ENCODE peak calls at places on chromosomes 1 and 21, in five cellular contexts. G is transverse colon, T is Panc1, R is suprapubic skin, Z is breast epithelium. Y is an unnamed sample.

GRCh38 chr1:30126839-30127238 is 596.5 kb downstream of the MATN1 start:
- DNase-seq in T (no peak), Z (no peak), G (peak; percentile 19), R (no peak), Y (no peak)

GRCh38 chr1:84078108-84078823 is 65.8 kb upstream of the PRKACB start:
- DNase-seq in R (peak; percentile 70), T (no peak), Z (peak; percentile 58), G (no peak), Y (no peak)

GRCh38 chr21:35614412-35614901 is 445.9 kb downstream of the SETD4 start:
- DNase-seq in G (no peak), Z (no peak), T (no peak), R (no peak), Y (no peak)

GRCh38 chr1:36161656-36162531 is 5.9 kb downstream of the MAP7D1 start:
- DNase-seq in Z (no peak), T (no peak), G (peak; percentile 51), R (no peak), Y (no peak)

GRCh38 chr1:189500777-189501176 is 976.9 kb downstream of the BRINP3 start:
- DNase-seq in R (no peak), Z (no peak), T (no peak), G (no peak), Y (no peak)

GRCh38 chr1:22184892-22185612 is 42.2 kb upstream of the WNT4 start:
- DNase-seq in G (peak; percentile 10), Z (no peak), T (no peak), R (no peak), Y (no peak)

GRCh38 chr1:22975694-22976093 is 3.0 kb upstream of the LACTBL1 start:
- DNase-seq in Z (no peak), R (no peak), G (no peak), T (no peak), Y (no peak)

GRCh38 chr1:32988665-32989064 is 24.1 kb upstream of the RNF19B start:
- DNase-seq in T (no peak), Z (no peak), G (no peak), R (no peak), Y (no peak)

GRCh38 chr1:91791103-91791502 is 94.8 kb downstream of the TGFBR3 start:
- DNase-seq in Z (no peak), G (no peak), T (no peak), R (no peak), Y (no peak)

GRCh38 chr1:21663951-21664805 is 5.0 kb downstream of the RAP1GAP start:
- DNase-seq in T (no peak), Z (peak; percentile 41), R (peak; percentile 63), G (no peak), Y (no peak)

GRCh38 chr1:234212764-234213406 is 160.4 kb upstream of the COA6 start:
- DNase-seq in R (no peak), T (peak; percentile 24), G (no peak), Z (no peak), Y (peak; percentile 72)

GRCh38 chr1:184982002-184982954 is 8.0 kb upstream of the NIBAN1 start:
- DNase-seq in G (peak; percentile 82), T (peak; percentile 59), R (peak; percentile 89), Z (peak; percentile 80), Y (peak; percentile 95)

GRCh38 chr1:47196622-47197021 is 6.8 kb upstream of the PDZK1IP1 start:
- DNase-seq in R (no peak), T (no peak), Z (no peak), G (no peak), Y (no peak)

GRCh38 chr1:196029410-196029809 is 578.8 kb downstream of the KCNT2 start:
- DNase-seq in Z (no peak), R (no peak), G (no peak), T (no peak), Y (no peak)

GRCh38 chr1:5704785-5705514 is 287.3 kb downstream of the NPHP4 start:
- DNase-seq in Z (no peak), T (no peak), G (no peak), R (no peak), Y (no peak)

GRCh38 chr1:178399177-178399728 is 97.5 kb downstream of the CLEC20A start:
- DNase-seq in T (no peak), Z (no peak), R (no peak), G (no peak), Y (no peak)

DNA sequence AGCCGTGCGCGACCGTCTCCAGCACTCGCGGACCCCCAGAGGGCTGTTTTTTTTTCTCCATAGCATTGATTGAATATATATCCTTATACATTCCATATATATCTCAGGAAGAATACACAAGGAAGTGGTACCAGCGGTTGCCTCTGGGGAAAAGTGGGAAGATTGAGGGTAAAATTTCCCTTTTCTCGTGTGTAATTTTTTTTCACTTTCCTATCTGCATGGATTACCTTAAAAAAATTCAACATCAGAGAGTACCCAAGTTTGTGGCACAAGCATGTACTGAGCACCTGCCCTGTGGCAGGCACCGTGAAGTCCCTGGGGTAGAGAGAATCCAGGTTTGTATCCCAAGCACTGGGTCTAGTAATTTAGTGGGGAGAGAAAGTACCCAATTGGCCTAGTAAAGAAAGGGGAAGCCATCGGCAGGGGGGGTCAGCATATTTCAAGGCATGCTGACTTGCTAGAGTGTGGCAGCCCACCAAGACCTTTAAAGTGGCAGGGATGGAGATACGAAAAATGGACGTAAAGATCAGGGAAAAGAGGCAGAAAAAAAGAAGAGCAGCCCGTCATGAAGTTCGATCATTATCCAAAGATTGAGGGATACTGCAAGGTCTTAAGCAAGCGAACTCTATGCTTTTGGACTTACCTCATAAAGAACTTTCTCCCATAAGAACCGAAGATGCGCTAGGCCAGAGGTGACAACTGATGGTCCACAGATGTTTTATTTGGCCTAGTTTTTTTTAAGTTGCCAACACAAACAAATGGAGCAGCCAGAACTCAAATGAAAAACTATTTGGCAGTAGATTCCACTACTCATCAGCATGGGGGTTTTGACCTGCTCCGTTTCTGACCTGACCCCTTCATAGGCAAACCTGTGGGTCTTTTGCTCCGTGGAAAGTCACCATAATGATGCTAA is 1.5 kb upstream of the HMGN1 start:
- DNase-seq in T (no peak), Z (no peak), R (no peak), G (no peak), Y (no peak)
- TF ChIP-seq CTCF in T (no peak), Z (no peak), R (no peak), G (no peak), Y (no peak)

GRCh38 chr1:157237522-157237921 is 99.3 kb upstream of the ETV3 start:
- DNase-seq in R (no peak), Z (no peak), G (no peak), T (no peak), Y (peak; percentile 60)

GRCh38 chr1:157236072-157236471 is 97.9 kb upstream of the ETV3 start:
- DNase-seq in R (no peak), Z (no peak), T (no peak), G (no peak), Y (no peak)

GRCh38 chr1:157235307-157235706 is 97.1 kb upstream of the ETV3 start:
- DNase-seq in T (no peak), Z (no peak), R (no peak), G (no peak), Y (peak; percentile 80)

GRCh38 chr1:157233131-157233530 is 94.9 kb upstream of the ETV3 start:
- DNase-seq in G (no peak), R (no peak), Z (no peak), T (no peak), Y (peak; percentile 29)

GRCh38 chr1:157234705-157235273 is 96.6 kb upstream of the ETV3 start:
- DNase-seq in R (no peak), Z (no peak), T (no peak), G (no peak), Y (peak; percentile 42)
- TF ChIP-seq POLR2AphosphoS5 in R (no peak), Z (no peak), T (no peak), G (no peak), Y (no peak)

GRCh38 chr21:41772351-41773080 is 5.7 kb upstream of the RIPK4 start:
- DNase-seq in R (no peak), T (no peak), Z (peak; percentile 30), G (no peak), Y (no peak)
- TF ChIP-seq CTCF in R (no peak), T (no peak), Z (no peak), G (no peak), Y (no peak)

DNA sequence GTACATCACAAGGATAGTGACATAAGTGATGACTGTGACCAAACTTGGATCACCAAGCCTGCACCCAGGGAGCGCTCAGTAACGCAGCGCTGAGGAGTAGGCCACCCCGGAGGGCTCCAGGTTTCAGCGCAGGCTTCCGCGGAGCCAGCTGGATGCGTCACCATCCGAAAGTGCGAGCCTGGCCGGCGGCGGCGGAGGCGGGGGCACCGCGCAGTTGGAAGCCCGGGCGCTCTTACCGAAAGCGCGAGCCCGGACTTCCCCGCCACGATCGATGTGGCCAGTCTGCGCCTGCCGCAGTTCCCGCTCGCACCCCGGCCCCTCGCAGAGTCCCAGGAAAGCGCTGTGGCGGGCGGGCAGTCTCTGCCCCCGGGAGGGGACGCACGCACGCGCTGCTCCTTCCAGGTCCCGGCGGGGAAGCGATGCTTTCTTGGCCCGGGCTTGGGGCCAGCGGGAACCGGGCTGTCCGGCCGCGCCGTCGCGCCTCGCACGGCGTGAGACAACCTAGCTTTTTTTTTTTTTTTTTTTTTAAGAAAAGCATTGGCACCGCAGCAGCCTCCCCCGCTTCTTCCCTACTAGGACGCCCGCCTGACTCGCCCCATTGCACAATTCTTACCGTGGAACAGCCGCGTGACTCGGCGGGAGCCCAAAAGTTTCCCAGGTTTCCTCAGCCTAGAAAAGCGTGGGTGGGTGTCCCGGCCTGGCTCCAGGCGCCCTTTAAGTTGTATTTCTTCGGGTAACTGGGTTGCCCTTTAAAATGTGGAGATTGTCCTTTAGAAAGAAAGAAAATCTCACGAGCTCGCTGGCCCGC is 36.4 kb upstream of the JAK1 start:
- DNase-seq in G (peak; percentile 78), R (peak; percentile 91), T (peak; percentile 25), Z (peak; percentile 84), Y (peak; percentile 98)
- TF ChIP-seq POLR2AphosphoS5 in G (no peak), R (no peak), T (no peak), Z (peak; percentile 89), Y (peak; percentile 77)

GRCh38 chr21:45644041-45644906 is 749 bp downstream of the PCBP3 start:
- DNase-seq in T (no peak), R (no peak), G (no peak), Z (no peak), Y (no peak)
- TF ChIP-seq CTCF in T (no peak), R (no peak), G (no peak), Z (no peak), Y (no peak)

GRCh38 chr1:205491794-205492193 is 12.7 kb upstream of the CDK18 start:
- DNase-seq in T (no peak), Z (no peak), G (no peak), R (no peak), Y (no peak)

GRCh38 chr1:205492201-205492667 is 12.2 kb upstream of the CDK18 start:
- DNase-seq in R (no peak), G (no peak), Z (no peak), T (no peak), Y (no peak)

GRCh38 chr1:205494119-205494518 is 10.3 kb upstream of the CDK18 start:
- DNase-seq in Z (no peak), T (no peak), R (no peak), G (no peak), Y (no peak)

GRCh38 chr1:205492774-205493173 is 11.7 kb upstream of the CDK18 start:
- DNase-seq in Z (no peak), T (no peak), R (no peak), G (no peak), Y (no peak)

GRCh38 chr1:205493241-205494085 is 11.0 kb upstream of the CDK18 start:
- DNase-seq in Z (no peak), T (no peak), G (no peak), R (no peak), Y (no peak)
- TF ChIP-seq POLR2AphosphoS5 in Z (no peak), T (no peak), G (no peak), R (no peak), Y (no peak)

Y was measured in esophagus muscularis mucosa.